ENCODE peak calls at places on chromosomes 16 and 17, in five cellular contexts. One of them, this sample, is unnamed.

GRCh38 chr17:897970-898619 is 81.5 kb downstream of the NXN start:
- DNase-seq in NCI-H2081: no peak
- DNase-seq in tibial artery: no peak
- DNase-seq in LNCaP clone FGC: no peak
- DNase-seq in HCEC 1CT: no peak
- DNase-seq in this sample: no peak

GRCh38 chr17:17933775-17934174 is 38.4 kb downstream of the TOM1L2 start:
- DNase-seq in NCI-H2081: no peak
- DNase-seq in tibial artery: no peak
- DNase-seq in LNCaP clone FGC: no peak
- DNase-seq in HCEC 1CT: peak; percentile 57
- DNase-seq in this sample: no peak

GRCh38 chr16:57020651-57021050 is 31.3 kb downstream of the NLRC5 start:
- DNase-seq in NCI-H2081: no peak
- DNase-seq in tibial artery: no peak
- DNase-seq in LNCaP clone FGC: no peak
- DNase-seq in HCEC 1CT: no peak
- DNase-seq in this sample: no peak

GRCh38 chr17:74779948-74780400 is 3.8 kb upstream of the NAT9 start:
- DNase-seq in NCI-H2081: no peak
- DNase-seq in tibial artery: no peak
- DNase-seq in LNCaP clone FGC: no peak
- DNase-seq in HCEC 1CT: no peak
- DNase-seq in this sample: no peak

GRCh38 chr16:48041861-48042435 is 113.8 kb downstream of the ABCC12 start:
- DNase-seq in NCI-H2081: peak; percentile 1
- DNase-seq in tibial artery: no peak
- DNase-seq in LNCaP clone FGC: no peak
- DNase-seq in HCEC 1CT: no peak
- DNase-seq in this sample: no peak

GRCh38 chr16:50495673-50496072 is 52.5 kb upstream of the NKD1 start:
- DNase-seq in NCI-H2081: no peak
- DNase-seq in tibial artery: no peak
- DNase-seq in LNCaP clone FGC: no peak
- DNase-seq in HCEC 1CT: no peak
- DNase-seq in this sample: no peak

GRCh38 chr17:79800325-79801155 is 3.7 kb upstream of the CBX8 start:
- DNase-seq in NCI-H2081: peak; percentile 68
- DNase-seq in tibial artery: no peak
- DNase-seq in LNCaP clone FGC: no peak
- DNase-seq in HCEC 1CT: peak; percentile 54
- DNase-seq in this sample: no peak

GRCh38 chr17:57006040-57006439 is 28.1 kb downstream of the SCPEP1 start:
- DNase-seq in NCI-H2081: no peak
- DNase-seq in tibial artery: no peak
- DNase-seq in LNCaP clone FGC: no peak
- DNase-seq in HCEC 1CT: no peak
- DNase-seq in this sample: no peak

GRCh38 chr16:74605332-74605731 is 1.6 kb downstream of the GLG1 start:
- DNase-seq in NCI-H2081: no peak
- DNase-seq in tibial artery: no peak
- DNase-seq in LNCaP clone FGC: no peak
- DNase-seq in HCEC 1CT: no peak
- DNase-seq in this sample: no peak

GRCh38 chr17:41324180-41325075 is 8.9 kb upstream of the KRTAP17-1 start:
- DNase-seq in NCI-H2081: peak; percentile 59
- DNase-seq in tibial artery: no peak
- DNase-seq in LNCaP clone FGC: no peak
- DNase-seq in HCEC 1CT: peak; percentile 9
- DNase-seq in this sample: no peak

GRCh38 chr17:2058521-2059124 is 3.7 kb downstream of the HIC1 start:
- DNase-seq in NCI-H2081: no peak
- DNase-seq in tibial artery: no peak
- DNase-seq in LNCaP clone FGC: no peak
- DNase-seq in HCEC 1CT: peak; percentile 47
- DNase-seq in this sample: peak; percentile 91

GRCh38 chr16:59356709-59357108 is 622.6 kb upstream of the GOT2 start:
- DNase-seq in NCI-H2081: no peak
- DNase-seq in tibial artery: no peak
- DNase-seq in LNCaP clone FGC: no peak
- DNase-seq in HCEC 1CT: no peak
- DNase-seq in this sample: no peak

GRCh38 chr17:46865100-46865499 is 13.7 kb downstream of the WNT9B start:
- DNase-seq in NCI-H2081: no peak
- DNase-seq in tibial artery: no peak
- DNase-seq in LNCaP clone FGC: no peak
- DNase-seq in HCEC 1CT: no peak
- DNase-seq in this sample: no peak

GRCh38 chr16:75754126-75754525 is 27.8 kb upstream of the CPHXL start:
- DNase-seq in NCI-H2081: no peak
- DNase-seq in tibial artery: no peak
- DNase-seq in LNCaP clone FGC: peak; percentile 59
- DNase-seq in HCEC 1CT: peak; percentile 30
- DNase-seq in this sample: no peak

GRCh38 chr17:75635610-75636202 is 2.5 kb downstream of the SMIM5 start:
- DNase-seq in NCI-H2081: no peak
- DNase-seq in tibial artery: no peak
- DNase-seq in LNCaP clone FGC: no peak
- DNase-seq in HCEC 1CT: no peak
- DNase-seq in this sample: no peak

GRCh38 chr16:73036074-73036826 is 11.7 kb downstream of the ZFHX3 start:
- DNase-seq in NCI-H2081: no peak
- DNase-seq in tibial artery: no peak
- DNase-seq in LNCaP clone FGC: no peak
- DNase-seq in HCEC 1CT: no peak
- DNase-seq in this sample: no peak

GRCh38 chr17:72946696-72947095 is 145.8 kb downstream of the SLC39A11 start:
- DNase-seq in NCI-H2081: no peak
- DNase-seq in tibial artery: no peak
- DNase-seq in LNCaP clone FGC: no peak
- DNase-seq in HCEC 1CT: no peak
- DNase-seq in this sample: no peak

GRCh38 chr17:6393368-6393952 is 41.5 kb downstream of the AIPL1 start:
- DNase-seq in NCI-H2081: peak; percentile 12
- DNase-seq in tibial artery: peak; percentile 15
- DNase-seq in LNCaP clone FGC: no peak
- DNase-seq in HCEC 1CT: no peak
- DNase-seq in this sample: no peak

GRCh38 chr16:49462989-49463371 is 89.4 kb downstream of the C16orf78 start:
- DNase-seq in NCI-H2081: no peak
- DNase-seq in tibial artery: peak; percentile 49
- DNase-seq in LNCaP clone FGC: no peak
- DNase-seq in HCEC 1CT: no peak
- DNase-seq in this sample: no peak

GRCh38 chr16:89237733-89238132 is 20.2 kb downstream of the ZNF778 start:
- DNase-seq in NCI-H2081: no peak
- DNase-seq in tibial artery: no peak
- DNase-seq in LNCaP clone FGC: no peak
- DNase-seq in HCEC 1CT: no peak
- DNase-seq in this sample: no peak

GRCh38 chr17:8985054-8985701 is 19.7 kb upstream of the PIK3R5 start:
- DNase-seq in NCI-H2081: no peak
- DNase-seq in tibial artery: no peak
- DNase-seq in LNCaP clone FGC: no peak
- DNase-seq in HCEC 1CT: no peak
- DNase-seq in this sample: no peak

GRCh38 chr16:56488035-56488434 is 31.8 kb downstream of the BBS2 start:
- DNase-seq in NCI-H2081: no peak
- DNase-seq in tibial artery: no peak
- DNase-seq in LNCaP clone FGC: no peak
- DNase-seq in HCEC 1CT: no peak
- DNase-seq in this sample: no peak

GRCh38 chr17:44223574-44224046 is 4.1 kb upstream of the UBTF start:
- DNase-seq in NCI-H2081: no peak
- DNase-seq in tibial artery: no peak
- DNase-seq in LNCaP clone FGC: no peak
- DNase-seq in HCEC 1CT: peak; percentile 49
- DNase-seq in this sample: no peak

GRCh38 chr16:65936096-65936495 is 430.4 kb upstream of the CDH5 start:
- DNase-seq in NCI-H2081: no peak
- DNase-seq in tibial artery: no peak
- DNase-seq in LNCaP clone FGC: no peak
- DNase-seq in HCEC 1CT: no peak
- DNase-seq in this sample: no peak

GRCh38 chr17:76793775-76794174 is 55.9 kb downstream of the MFSD11 start:
- DNase-seq in NCI-H2081: peak; percentile 78
- DNase-seq in tibial artery: no peak
- DNase-seq in LNCaP clone FGC: no peak
- DNase-seq in HCEC 1CT: peak; percentile 42
- DNase-seq in this sample: no peak

GRCh38 chr17:50636804-50637195 is 2.1 kb downstream of the ABCC3 start:
- DNase-seq in NCI-H2081: no peak
- DNase-seq in tibial artery: no peak
- DNase-seq in LNCaP clone FGC: no peak
- DNase-seq in HCEC 1CT: no peak
- DNase-seq in this sample: peak; percentile 68

GRCh38 chr17:19533718-19534561 is at the start of gene SLC47A1:
- DNase-seq in NCI-H2081: no peak
- DNase-seq in tibial artery: no peak
- DNase-seq in LNCaP clone FGC: no peak
- DNase-seq in HCEC 1CT: no peak
- DNase-seq in this sample: peak; percentile 84

GRCh38 chr17:42513686-42514085 is 22.4 kb upstream of the NAGLU start:
- DNase-seq in NCI-H2081: no peak
- DNase-seq in tibial artery: no peak
- DNase-seq in LNCaP clone FGC: no peak
- DNase-seq in HCEC 1CT: no peak
- DNase-seq in this sample: peak; percentile 67

GRCh38 chr16:64251742-64252141 is 870.1 kb downstream of the CDH11 start:
- DNase-seq in NCI-H2081: no peak
- DNase-seq in tibial artery: no peak
- DNase-seq in LNCaP clone FGC: no peak
- DNase-seq in HCEC 1CT: no peak
- DNase-seq in this sample: no peak

GRCh38 chr17:19570497-19571151 is 37.0 kb downstream of the SLC47A1 start:
- DNase-seq in NCI-H2081: no peak
- DNase-seq in tibial artery: no peak
- DNase-seq in LNCaP clone FGC: no peak
- DNase-seq in HCEC 1CT: no peak
- DNase-seq in this sample: no peak

GRCh38 chr16:77289331-77289809 is 90.2 kb downstream of the SYCE1L start:
- DNase-seq in NCI-H2081: no peak
- DNase-seq in tibial artery: no peak
- DNase-seq in LNCaP clone FGC: no peak
- DNase-seq in HCEC 1CT: peak; percentile 89
- DNase-seq in this sample: no peak

GRCh38 chr17:28295677-28296578 is 23.1 kb upstream of the TMEM97 start:
- DNase-seq in NCI-H2081: no peak
- DNase-seq in tibial artery: no peak
- DNase-seq in LNCaP clone FGC: no peak
- DNase-seq in HCEC 1CT: no peak
- DNase-seq in this sample: no peak

GRCh38 chr16:63617990-63618763 is 1503.7 kb downstream of the CDH11 start:
- DNase-seq in NCI-H2081: peak; percentile 8
- DNase-seq in tibial artery: no peak
- DNase-seq in LNCaP clone FGC: no peak
- DNase-seq in HCEC 1CT: no peak
- DNase-seq in this sample: no peak

GRCh38 chr16:77437859-77438258 is 3.0 kb upstream of the ADAMTS18 start:
- DNase-seq in NCI-H2081: no peak
- DNase-seq in tibial artery: no peak
- DNase-seq in LNCaP clone FGC: no peak
- DNase-seq in HCEC 1CT: peak; percentile 4
- DNase-seq in this sample: no peak

GRCh38 chr17:81599719-81600486 is 37.0 kb downstream of the NPLOC4 start:
- DNase-seq in NCI-H2081: no peak
- DNase-seq in tibial artery: no peak
- DNase-seq in LNCaP clone FGC: no peak
- DNase-seq in HCEC 1CT: peak; percentile 74
- DNase-seq in this sample: peak; percentile 64

GRCh38 chr17:44942456-44942855 is 5.1 kb downstream of the KIF18B start:
- DNase-seq in NCI-H2081: no peak
- DNase-seq in tibial artery: peak; percentile 44
- DNase-seq in LNCaP clone FGC: no peak
- DNase-seq in HCEC 1CT: no peak
- DNase-seq in this sample: no peak

GRCh38 chr16:78567713-78568112 is 468.3 kb downstream of the WWOX start:
- DNase-seq in NCI-H2081: no peak
- DNase-seq in tibial artery: no peak
- DNase-seq in LNCaP clone FGC: no peak
- DNase-seq in HCEC 1CT: no peak
- DNase-seq in this sample: no peak

GRCh38 chr17:8629371-8630226 is 926 bp downstream of the MYH10 start:
- DNase-seq in NCI-H2081: peak; percentile 20
- DNase-seq in tibial artery: peak; percentile 74
- DNase-seq in LNCaP clone FGC: no peak
- DNase-seq in HCEC 1CT: peak; percentile 42
- DNase-seq in this sample: peak; percentile 83

GRCh38 chr17:20300399-20301037 is 166.8 kb downstream of the LGALS9B start:
- DNase-seq in NCI-H2081: peak; percentile 18
- DNase-seq in tibial artery: no peak
- DNase-seq in LNCaP clone FGC: no peak
- DNase-seq in HCEC 1CT: no peak
- DNase-seq in this sample: no peak

This sample was measured in aorta.